ENCODE peak calls at places on chromosome 14, in five cellular contexts. X, Z, U, N and B are unnamed samples.
A peak's percentile ranks its signal among the peaks of the same experiment; 100 is the strongest.

GRCh38 chr14:35341454-35342159 is 49.4 kb downstream of the PSMA6 start:
- DNase-seq in X (no peak), Z (peak; percentile 85), N (peak; percentile 72), U (peak; percentile 60), B (peak; percentile 89)

GRCh38 chr14:52121441-52121840 is 52.6 kb upstream of the NID2 start:
- DNase-seq in Z (no peak), N (peak; percentile 56), X (no peak), U (no peak), B (no peak)

GRCh38 chr14:96459851-96460250 is 42.3 kb upstream of the PAPOLA start:
- DNase-seq in X (no peak), U (no peak), N (no peak), Z (no peak), B (no peak)

GRCh38 chr14:100018482-100018881 is 46.7 kb upstream of the EVL start:
- DNase-seq in N (peak; percentile 62), X (no peak), Z (no peak), U (peak; percentile 46), B (no peak)

GRCh38 chr14:53001787-53002378 is 51.0 kb upstream of the FERMT2 start:
- DNase-seq in Z (no peak), X (no peak), U (no peak), N (no peak), B (no peak)

GRCh38 chr14:70955543-70956480 is 48.6 kb downstream of the PCNX1 start:
- DNase-seq in Z (no peak), N (peak; percentile 26), U (peak; percentile 63), X (no peak), B (peak; percentile 51)

GRCh38 chr14:71383510-71383909 is 476.3 kb downstream of the PCNX1 start:
- DNase-seq in U (no peak), N (no peak), Z (no peak), X (no peak), B (no peak)

GRCh38 chr14:23925523-23926075 is 28.0 kb upstream of the DHRS4 start:
- DNase-seq in N (no peak), X (no peak), U (no peak), Z (no peak), B (no peak)

GRCh38 chr14:93912785-93913184 is 14.4 kb upstream of the FAM181A start:
- DNase-seq in N (no peak), X (no peak), Z (no peak), U (no peak), B (no peak)

GRCh38 chr14:82422186-82422585 is 888.5 kb upstream of the SEL1L start:
- DNase-seq in U (no peak), Z (no peak), X (no peak), N (no peak), B (no peak)

GRCh38 chr14:81192594-81192993 is 28.2 kb downstream of the GTF2A1 start:
- DNase-seq in Z (no peak), U (no peak), X (no peak), N (no peak), B (no peak)

GRCh38 chr14:52917732-52918131 is 33.1 kb downstream of the FERMT2 start:
- DNase-seq in X (no peak), N (no peak), Z (no peak), U (no peak), B (no peak)

GRCh38 chr14:88551094-88551870 is 3.5 kb downstream of the PTPN21 start:
- DNase-seq in X (no peak), N (peak; percentile 82), U (peak; percentile 78), Z (peak; percentile 86), B (peak; percentile 91)

GRCh38 chr14:101374373-101375338 is 186.6 kb upstream of the DIO3 start:
- DNase-seq in Z (no peak), X (no peak), N (no peak), U (no peak), B (no peak)

DNA sequence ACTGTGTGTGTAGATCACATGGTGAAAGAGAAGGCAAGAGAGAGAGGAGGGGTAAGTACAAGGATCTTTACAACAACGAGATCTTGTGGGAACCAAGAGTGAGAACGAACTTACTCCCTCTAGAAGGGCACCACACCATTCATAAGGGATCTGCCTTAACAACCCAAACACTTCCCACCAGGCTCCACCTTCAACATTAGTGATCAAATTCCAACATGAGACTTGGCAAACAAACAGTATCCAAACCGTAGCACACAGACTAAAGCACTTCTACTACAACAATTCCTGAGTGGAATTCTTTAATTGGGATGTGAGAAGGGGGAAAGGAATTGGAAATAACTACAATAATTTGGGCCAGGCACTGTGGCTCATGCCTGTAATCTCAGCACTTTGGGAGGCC is 35.0 kb upstream of the ESR2 start:
- DNase-seq in Z (no peak), X (no peak), U (no peak), N (no peak), B (no peak)
- H2BK5ac ChIP-seq in Z (no peak overlapping the region), X (no peak overlapping the region), U (no peak overlapping the region), N (no peak overlapping the region), B (no peak overlapping the region)

GRCh38 chr14:76152333-76152681 is 585 bp downstream of the GPATCH2L start:
- DNase-seq in Z (peak; percentile 80), X (no peak), N (peak; percentile 91), U (peak; percentile 97), B (peak; percentile 87)
- H3K23ac ChIP-seq in Z (no peak overlapping the region), X (no peak overlapping the region), N (peak overlapping the region; percentile 18), U (peak overlapping the region; percentile 81), B (no peak overlapping the region)

DNA sequence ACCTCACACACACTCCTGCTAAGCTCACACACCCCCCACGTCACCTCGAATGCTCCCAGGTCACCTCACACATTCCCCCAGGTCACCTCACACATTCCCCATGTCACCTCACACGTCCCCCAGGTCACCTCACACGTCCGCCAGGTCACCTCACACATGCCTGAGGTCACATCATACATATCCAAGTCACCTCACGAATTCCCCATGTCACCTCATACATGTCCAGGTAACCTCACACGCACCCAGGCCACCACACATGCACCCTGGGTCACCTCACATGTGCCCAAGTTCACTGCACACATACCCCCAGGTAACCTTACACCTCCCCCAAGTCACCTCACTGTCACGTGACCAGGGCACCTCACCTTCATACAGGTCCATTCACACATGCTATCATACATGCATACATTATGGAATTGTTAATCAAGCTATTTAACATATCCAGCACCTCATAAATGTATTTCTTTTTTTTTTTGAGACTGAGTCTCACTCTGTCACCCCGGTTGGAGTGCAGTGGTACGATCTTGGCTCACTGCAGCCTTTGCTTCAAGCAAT is 640.3 kb downstream of the TMEM121 start:
- DNase-seq in X (no peak), Z (no peak), U (no peak), N (no peak), B (no peak)
- H3K4me2 ChIP-seq in X (no peak overlapping the region), Z (no peak overlapping the region), U (no peak overlapping the region), N (no peak overlapping the region), B (no peak overlapping the region)

DNA sequence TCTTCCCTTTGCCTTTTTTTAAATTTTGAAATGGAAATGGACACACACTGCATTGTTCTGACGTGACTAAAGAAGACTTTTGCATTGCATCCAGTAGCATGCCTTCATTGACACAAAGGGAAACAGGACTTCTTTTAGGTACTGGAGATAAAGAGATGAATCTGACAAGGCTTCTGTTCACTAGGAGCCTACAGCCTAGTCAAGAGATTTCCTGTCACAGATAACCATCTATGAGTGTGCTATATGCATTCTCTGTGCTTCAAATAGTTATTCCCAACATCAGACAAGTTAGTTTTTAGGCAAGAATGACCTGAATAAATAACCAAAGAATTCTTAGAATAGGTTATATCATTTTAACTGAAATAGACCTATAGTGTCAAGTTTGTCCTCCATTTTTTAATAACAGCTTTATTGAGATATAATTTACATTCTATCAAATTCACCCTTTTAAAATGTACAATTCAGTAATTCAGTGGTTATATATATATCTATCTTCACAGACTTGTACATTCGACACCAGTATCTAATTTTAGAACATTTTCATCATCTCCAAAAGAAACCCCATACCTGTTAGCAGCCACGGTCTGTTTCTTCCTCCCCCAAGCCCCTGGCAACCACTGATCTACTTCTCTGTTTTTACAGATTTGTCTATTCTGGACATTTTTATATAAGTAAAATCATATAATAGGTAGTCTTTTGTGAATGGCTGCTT is 122.7 kb downstream of the TTLL5 start:
- DNase-seq in X (no peak), Z (no peak), N (no peak), U (no peak), B (no peak)
- H2BK5ac ChIP-seq in X (no peak overlapping the region), Z (no peak overlapping the region), N (no peak overlapping the region), U (no peak overlapping the region), B (no peak overlapping the region)